ENCODE peak calls at places on chromosome 1, in four cellular contexts. L, S, P and W are unnamed samples.

GRCh38 chr1:32980080-32980479 is 15.5 kb upstream of the RNF19B start:
- DNase-seq in L (no peak), S (no peak), P (no peak), W (no peak)

GRCh38 chr1:228310162-228310792 is 96.4 kb downstream of the TRIM11 start:
- DNase-seq in L (no peak), S (no peak), P (no peak), W (no peak)

GRCh38 chr1:160136121-160136925 is 15.1 kb upstream of the ATP1A4 start:
- DNase-seq in L (no peak), S (no peak), P (no peak), W (no peak)

GRCh38 chr1:93446837-93447451 is 974 bp upstream of the FNBP1L start:
- DNase-seq in L (no peak), S (peak; percentile 28), P (no peak), W (peak; percentile 68)

GRCh38 chr1:1669468-1670440 is 10.9 kb upstream of the CDK11B start:
- DNase-seq in L (no peak), S (no peak), P (no peak), W (peak; percentile 10)

GRCh38 chr1:9996624-9997582 is at the start of gene RBP7:
- DNase-seq in L (peak; percentile 9), S (no peak), P (no peak), W (no peak)

GRCh38 chr1:176567190-176567794 is 104.3 kb downstream of the PAPPA2 start:
- DNase-seq in L (no peak), S (no peak), P (no peak), W (no peak)

GRCh38 chr1:74245168-74245753 is 10.1 kb downstream of the TNNI3K start:
- DNase-seq in L (peak; percentile 79), S (no peak), P (no peak), W (no peak)

GRCh38 chr1:115642168-115643072 is 650 bp downstream of the VANGL1 start:
- DNase-seq in L (no peak), S (peak; percentile 35), P (peak; percentile 28), W (peak; percentile 68)

GRCh38 chr1:228141082-228141870 is 1.2 kb downstream of the GUK1 start:
- DNase-seq in L (no peak), S (no peak), P (no peak), W (no peak)

GRCh38 chr1:99004270-99005141 is at the start of gene PLPPR5:
- DNase-seq in L (no peak), S (no peak), P (no peak), W (no peak)

GRCh38 chr1:60265560-60266535 is 192.3 kb upstream of the C1orf87 start:
- DNase-seq in L (no peak), S (peak; percentile 58), P (no peak), W (no peak)

GRCh38 chr1:120178799-120179419 is 2.6 kb upstream of the SEC22B start:
- DNase-seq in L (no peak), S (no peak), P (no peak), W (peak; percentile 2)

GRCh38 chr1:11068556-11069232 is 8.9 kb upstream of the SRM start:
- DNase-seq in L (no peak), S (no peak), P (no peak), W (no peak)

GRCh38 chr1:4687943-4688342 is 33.5 kb downstream of the AJAP1 start:
- DNase-seq in L (no peak), S (no peak), P (no peak), W (no peak)

GRCh38 chr1:115325876-115326275 is 12.2 kb downstream of the NGF start:
- DNase-seq in L (no peak), S (no peak), P (no peak), W (no peak)

GRCh38 chr1:6491480-6491962 is at the start of gene PLEKHG5:
- DNase-seq in L (peak; percentile 59), S (peak; percentile 59), P (no peak), W (no peak)

GRCh38 chr1:228174482-228175315 is 9.1 kb downstream of the IBA57 start:
- DNase-seq in L (no peak), S (no peak), P (no peak), W (peak; percentile 94)

GRCh38 chr1:229624906-229625871 is 733 bp downstream of the TAF5L start:
- DNase-seq in L (no peak), S (peak; percentile 31), P (no peak), W (peak; percentile 93)

GRCh38 chr1:234546890-234547788 is 62.8 kb downstream of the IRF2BP2 start:
- DNase-seq in L (no peak), S (no peak), P (no peak), W (peak; percentile 82)

GRCh38 chr1:228445867-228446584 is 29.4 kb upstream of the TRIM17 start:
- DNase-seq in L (no peak), S (no peak), P (no peak), W (no peak)

GRCh38 chr1:100597784-100598183 is 59.8 kb downstream of the GPR88 start:
- DNase-seq in L (no peak), S (no peak), P (no peak), W (no peak)

GRCh38 chr1:15426492-15427279 is 11.6 kb upstream of the CTRC start:
- DNase-seq in L (no peak), S (no peak), P (no peak), W (peak; percentile 63)

GRCh38 chr1:165949335-165950130 is 122.1 kb downstream of the UCK2 start:
- DNase-seq in L (no peak), S (no peak), P (no peak), W (peak; percentile 32)

GRCh38 chr1:53406551-53407235 is 52.5 kb upstream of the DMRTB1 start:
- DNase-seq in L (no peak), S (no peak), P (no peak), W (no peak)

GRCh38 chr1:65813956-65814355 is 21.3 kb downstream of the PDE4B start:
- DNase-seq in L (no peak), S (no peak), P (no peak), W (no peak)

GRCh38 chr1:65814752-65815151 is 22.1 kb downstream of the PDE4B start:
- DNase-seq in L (no peak), S (no peak), P (no peak), W (no peak)

GRCh38 chr1:65817891-65818290 is 25.2 kb downstream of the PDE4B start:
- DNase-seq in L (no peak), S (no peak), P (no peak), W (no peak)

DNA sequence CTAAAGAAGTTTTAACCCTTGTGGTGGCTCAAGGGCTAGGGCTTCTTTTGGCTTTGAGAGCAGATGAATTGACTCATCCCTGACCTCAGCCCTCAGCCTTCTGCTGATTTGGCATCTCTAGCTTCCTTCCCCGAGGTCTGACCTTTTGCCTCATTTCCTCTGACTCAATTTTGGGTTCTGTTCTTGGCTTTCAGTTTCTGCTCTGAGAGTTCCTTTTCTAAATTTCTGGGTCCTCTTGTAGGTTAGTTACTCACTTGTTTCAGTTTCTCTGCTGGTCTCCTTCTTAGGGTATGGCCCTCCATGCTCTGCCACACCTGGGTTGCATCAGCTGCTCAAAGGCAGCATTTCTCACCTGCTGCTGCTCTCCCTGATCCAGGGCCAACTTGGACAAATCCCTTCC is 19.4 kb downstream of the PDE4B start:
- DNase-seq in L (no peak), S (no peak), P (peak; percentile 96), W (peak; percentile 20)
- TF ChIP-seq ZNF274 in L (no peak), S (no peak), P (no peak), W (no peak)

DNA sequence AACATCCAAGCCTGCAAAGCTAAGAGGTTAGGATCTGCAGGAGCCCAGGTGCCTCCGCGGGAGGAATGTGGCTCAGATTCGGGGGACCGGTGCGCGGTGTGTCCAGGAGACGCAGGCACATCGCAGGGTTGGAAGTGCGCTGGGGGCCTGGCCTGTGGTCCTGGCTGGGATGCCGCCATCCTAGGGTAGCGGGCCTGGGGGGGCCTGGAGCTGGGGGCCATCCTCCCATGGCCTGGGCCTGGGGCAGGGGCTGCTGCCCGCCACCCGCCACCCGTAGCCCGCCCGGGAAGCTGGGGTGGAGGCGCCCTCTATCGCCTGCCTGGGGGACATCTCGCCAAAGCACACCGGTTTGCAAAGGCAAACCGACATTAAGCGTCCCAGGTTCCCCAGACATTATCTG is 170.6 kb upstream of the ARHGEF16 start:
- DNase-seq in L (no peak), S (peak; percentile 10), P (no peak), W (peak; percentile 68)
- TF ChIP-seq BRCA1 in L (no peak), S (no peak), P (no peak), W (no peak)

GRCh38 chr1:87044840-87045239 is 130.4 kb downstream of the HS2ST1 start:
- DNase-seq in L (no peak), S (no peak), P (no peak), W (no peak)
- TF ChIP-seq CEBPB in L (no peak), S (no peak), P (no peak), W (no peak)

GRCh38 chr1:172895761-172896160 is 155.0 kb downstream of the TNFSF18 start:
- DNase-seq in L (no peak), S (no peak), P (no peak), W (no peak)

GRCh38 chr1:172894345-172895049 is 156.2 kb downstream of the TNFSF18 start:
- DNase-seq in L (no peak), S (no peak), P (no peak), W (no peak)

GRCh38 chr1:172895050-172895460 is 155.7 kb downstream of the TNFSF18 start:
- DNase-seq in L (no peak), S (no peak), P (no peak), W (no peak)

GRCh38 chr1:172897738-172898137 is 153.0 kb downstream of the TNFSF18 start:
- DNase-seq in L (no peak), S (no peak), P (no peak), W (no peak)

DNA sequence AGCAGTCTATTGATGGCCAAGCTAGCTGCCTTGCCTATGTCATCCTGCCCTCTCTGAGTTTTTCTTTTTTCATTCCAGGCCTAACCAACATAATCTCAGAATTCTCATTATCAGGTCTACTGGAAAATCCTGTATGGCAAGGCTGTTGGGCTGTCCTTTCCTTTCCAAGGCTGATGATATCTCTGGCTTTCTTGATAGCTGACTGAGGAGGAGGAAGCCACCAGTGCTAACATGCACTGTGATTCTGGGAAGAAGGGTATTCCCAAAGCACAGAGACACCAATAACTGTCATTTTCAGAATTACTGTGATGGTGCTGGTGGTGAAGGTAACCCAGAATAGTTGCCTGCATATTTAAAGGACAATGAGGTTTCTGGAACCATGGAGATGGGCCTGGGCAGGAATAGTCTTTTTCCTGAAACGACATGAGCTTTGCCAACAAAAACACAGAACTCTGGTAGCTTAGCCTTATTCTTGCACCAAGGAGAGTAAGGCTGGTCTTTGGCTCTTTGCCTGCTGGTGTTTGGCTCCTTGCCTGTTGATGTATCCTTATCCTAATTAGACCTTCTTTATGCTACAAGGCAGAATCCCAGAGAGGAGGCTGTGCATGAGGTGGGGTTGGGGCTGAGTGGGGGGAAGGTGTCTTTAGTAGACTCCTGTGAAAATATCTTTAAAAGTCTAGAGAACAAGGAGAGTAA is 157.4 kb downstream of the TNFSF18 start:
- DNase-seq in L (no peak), S (no peak), P (no peak), W (no peak)
- TF ChIP-seq ZNF274 in L (no peak), S (no peak), P (no peak), W (no peak)

GRCh38 chr1:226762988-226763740 is 24.1 kb upstream of the ITPKB start:
- DNase-seq in L (no peak), S (no peak), P (no peak), W (no peak)

GRCh38 chr1:226764533-226764932 is 25.5 kb upstream of the ITPKB start:
- DNase-seq in L (no peak), S (no peak), P (no peak), W (no peak)

GRCh38 chr1:226762055-226762454 is 23.0 kb upstream of the ITPKB start:
- DNase-seq in L (no peak), S (no peak), P (no peak), W (no peak)

GRCh38 chr1:226761322-226761721 is 22.2 kb upstream of the ITPKB start:
- DNase-seq in L (no peak), S (no peak), P (no peak), W (no peak)

GRCh38 chr1:226763741-226764264 is 24.7 kb upstream of the ITPKB start:
- DNase-seq in L (peak; percentile 51), S (no peak), P (no peak), W (no peak)
- TF ChIP-seq BRCA1 in L (no peak), S (no peak), P (no peak), W (no peak)

GRCh38 chr1:47712596-47713299 is 274.9 kb downstream of the FOXD2 start:
- DNase-seq in L (no peak), S (no peak), P (no peak), W (no peak)
- TF ChIP-seq CEBPB in L (no peak), S (no peak), P (no peak), W (no peak)